ENCODE peak calls at places on chromosomes 6 and 20, in five cellular contexts. One of them, this sample, is unnamed.

GRCh38 chr6:36692861-36693702 is 4.5 kb upstream of the RAB44 start:
- DNase-seq in esophagus squamous epithelium: no peak
- DNase-seq in H9: no peak
- DNase-seq in HTR-8/SVneo: no peak
- DNase-seq in CD4-positive, CD25-positive, alpha-beta regulatory T cell: no peak
- DNase-seq in this sample: peak; percentile 71

GRCh38 chr6:143007626-143008025 is 53.1 kb upstream of the AIG1 start:
- DNase-seq in CD4-positive, CD25-positive, alpha-beta regulatory T cell: no peak
- DNase-seq in esophagus squamous epithelium: no peak
- DNase-seq in HTR-8/SVneo: no peak
- DNase-seq in H9: no peak
- DNase-seq in this sample: no peak

GRCh38 chr6:154614101-154614500 is 103.6 kb upstream of the CNKSR3 start:
- DNase-seq in esophagus squamous epithelium: no peak
- DNase-seq in H9: no peak
- DNase-seq in HTR-8/SVneo: no peak
- DNase-seq in CD4-positive, CD25-positive, alpha-beta regulatory T cell: no peak
- DNase-seq in this sample: no peak

GRCh38 chr6:75117701-75118100 is 88.2 kb downstream of the COL12A1 start:
- DNase-seq in H9: no peak
- DNase-seq in esophagus squamous epithelium: no peak
- DNase-seq in CD4-positive, CD25-positive, alpha-beta regulatory T cell: no peak
- DNase-seq in HTR-8/SVneo: no peak
- DNase-seq in this sample: no peak

GRCh38 chr6:169189686-169190085 is 64.0 kb downstream of the THBS2 start:
- DNase-seq in H9: no peak
- DNase-seq in CD4-positive, CD25-positive, alpha-beta regulatory T cell: no peak
- DNase-seq in esophagus squamous epithelium: no peak
- DNase-seq in HTR-8/SVneo: no peak
- DNase-seq in this sample: no peak

GRCh38 chr6:43833996-43834390 is 64.0 kb downstream of the VEGFA start:
- DNase-seq in CD4-positive, CD25-positive, alpha-beta regulatory T cell: no peak
- DNase-seq in esophagus squamous epithelium: no peak
- DNase-seq in H9: no peak
- DNase-seq in HTR-8/SVneo: no peak
- DNase-seq in this sample: no peak

GRCh38 chr6:47083586-47084047 is 41.5 kb upstream of the ADGRF1 start:
- DNase-seq in CD4-positive, CD25-positive, alpha-beta regulatory T cell: no peak
- DNase-seq in esophagus squamous epithelium: no peak
- DNase-seq in H9: no peak
- DNase-seq in HTR-8/SVneo: peak; percentile 32
- DNase-seq in this sample: peak; percentile 98

GRCh38 chr20:45970646-45971424 is 1.2 kb downstream of the ZNF335 start:
- DNase-seq in esophagus squamous epithelium: no peak
- DNase-seq in H9: peak; percentile 29
- DNase-seq in HTR-8/SVneo: no peak
- DNase-seq in CD4-positive, CD25-positive, alpha-beta regulatory T cell: peak; percentile 22
- DNase-seq in this sample: no peak

GRCh38 chr6:118986312-118986711 is 51.4 kb upstream of the MCM9 start:
- DNase-seq in H9: no peak
- DNase-seq in CD4-positive, CD25-positive, alpha-beta regulatory T cell: no peak
- DNase-seq in HTR-8/SVneo: no peak
- DNase-seq in esophagus squamous epithelium: no peak
- DNase-seq in this sample: no peak

GRCh38 chr20:16491277-16491912 is 81.9 kb downstream of the KIF16B start:
- DNase-seq in esophagus squamous epithelium: no peak
- DNase-seq in H9: no peak
- DNase-seq in HTR-8/SVneo: no peak
- DNase-seq in CD4-positive, CD25-positive, alpha-beta regulatory T cell: no peak
- DNase-seq in this sample: no peak

GRCh38 chr6:47671777-47672176 is 26.6 kb upstream of the ADGRF4 start:
- DNase-seq in H9: no peak
- DNase-seq in CD4-positive, CD25-positive, alpha-beta regulatory T cell: no peak
- DNase-seq in esophagus squamous epithelium: no peak
- DNase-seq in HTR-8/SVneo: no peak
- DNase-seq in this sample: no peak

GRCh38 chr20:46898433-46898832 is 3.8 kb downstream of the EYA2 start:
- DNase-seq in CD4-positive, CD25-positive, alpha-beta regulatory T cell: no peak
- DNase-seq in H9: no peak
- DNase-seq in HTR-8/SVneo: no peak
- DNase-seq in esophagus squamous epithelium: no peak
- DNase-seq in this sample: no peak

GRCh38 chr6:168247456-168248147 is 72.0 kb downstream of the DACT2 start:
- DNase-seq in H9: no peak
- DNase-seq in CD4-positive, CD25-positive, alpha-beta regulatory T cell: no peak
- DNase-seq in esophagus squamous epithelium: no peak
- DNase-seq in HTR-8/SVneo: no peak
- DNase-seq in this sample: no peak

GRCh38 chr6:124679392-124679791 is 282.8 kb upstream of the RNF217 start:
- DNase-seq in H9: no peak
- DNase-seq in esophagus squamous epithelium: no peak
- DNase-seq in CD4-positive, CD25-positive, alpha-beta regulatory T cell: no peak
- DNase-seq in HTR-8/SVneo: peak; percentile 3
- DNase-seq in this sample: no peak

GRCh38 chr6:125076482-125076742 is 77.2 kb upstream of the TPD52L1 start:
- DNase-seq in HTR-8/SVneo: no peak
- DNase-seq in H9: no peak
- DNase-seq in esophagus squamous epithelium: no peak
- DNase-seq in CD4-positive, CD25-positive, alpha-beta regulatory T cell: no peak
- DNase-seq in this sample: no peak

GRCh38 chr20:6966721-6967120 is 199.2 kb downstream of the BMP2 start:
- DNase-seq in HTR-8/SVneo: no peak
- DNase-seq in CD4-positive, CD25-positive, alpha-beta regulatory T cell: no peak
- DNase-seq in H9: no peak
- DNase-seq in esophagus squamous epithelium: no peak
- DNase-seq in this sample: no peak

GRCh38 chr20:50198716-50199115 is 8.1 kb downstream of the CEBPB start:
- DNase-seq in H9: no peak
- DNase-seq in esophagus squamous epithelium: no peak
- DNase-seq in HTR-8/SVneo: no peak
- DNase-seq in CD4-positive, CD25-positive, alpha-beta regulatory T cell: no peak
- DNase-seq in this sample: no peak

GRCh38 chr6:166025149-166025898 is 142.3 kb downstream of the TBXT start:
- DNase-seq in H9: no peak
- DNase-seq in CD4-positive, CD25-positive, alpha-beta regulatory T cell: no peak
- DNase-seq in HTR-8/SVneo: no peak
- DNase-seq in esophagus squamous epithelium: no peak
- DNase-seq in this sample: no peak

GRCh38 chr6:161134550-161135298 is 139.1 kb downstream of the AGPAT4 start:
- DNase-seq in H9: no peak
- DNase-seq in esophagus squamous epithelium: no peak
- DNase-seq in CD4-positive, CD25-positive, alpha-beta regulatory T cell: no peak
- DNase-seq in HTR-8/SVneo: no peak
- DNase-seq in this sample: no peak

GRCh38 chr6:93447874-93448273 is 28.5 kb upstream of the EPHA7 start:
- DNase-seq in H9: no peak
- DNase-seq in HTR-8/SVneo: no peak
- DNase-seq in esophagus squamous epithelium: no peak
- DNase-seq in CD4-positive, CD25-positive, alpha-beta regulatory T cell: no peak
- DNase-seq in this sample: no peak

GRCh38 chr6:149046822-149047246 is 270.7 kb upstream of the TAB2 start:
- DNase-seq in CD4-positive, CD25-positive, alpha-beta regulatory T cell: peak; percentile 61
- DNase-seq in esophagus squamous epithelium: no peak
- DNase-seq in HTR-8/SVneo: no peak
- DNase-seq in H9: no peak
- DNase-seq in this sample: no peak

GRCh38 chr6:133062702-133063319 is 178.3 kb upstream of the EYA4 start:
- DNase-seq in HTR-8/SVneo: no peak
- DNase-seq in esophagus squamous epithelium: no peak
- DNase-seq in H9: no peak
- DNase-seq in CD4-positive, CD25-positive, alpha-beta regulatory T cell: no peak
- DNase-seq in this sample: no peak

GRCh38 chr6:81751388-81752083 is 945 bp downstream of the TENT5A start:
- DNase-seq in H9: peak; percentile 39
- DNase-seq in CD4-positive, CD25-positive, alpha-beta regulatory T cell: peak; percentile 44
- DNase-seq in HTR-8/SVneo: no peak
- DNase-seq in esophagus squamous epithelium: peak; percentile 12
- DNase-seq in this sample: peak; percentile 85

GRCh38 chr20:51136326-51136725 is 113.4 kb upstream of the KCNG1 start:
- DNase-seq in CD4-positive, CD25-positive, alpha-beta regulatory T cell: no peak
- DNase-seq in esophagus squamous epithelium: no peak
- DNase-seq in H9: peak; percentile 4
- DNase-seq in HTR-8/SVneo: no peak
- DNase-seq in this sample: no peak

GRCh38 chr20:49644980-49645565 is 68.6 kb downstream of the B4GALT5 start:
- DNase-seq in CD4-positive, CD25-positive, alpha-beta regulatory T cell: no peak
- DNase-seq in H9: no peak
- DNase-seq in HTR-8/SVneo: no peak
- DNase-seq in esophagus squamous epithelium: no peak
- DNase-seq in this sample: no peak

GRCh38 chr20:7375905-7376304 is 564.4 kb downstream of the HAO1 start:
- DNase-seq in CD4-positive, CD25-positive, alpha-beta regulatory T cell: peak; percentile 16
- DNase-seq in HTR-8/SVneo: no peak
- DNase-seq in esophagus squamous epithelium: no peak
- DNase-seq in H9: no peak
- DNase-seq in this sample: no peak

GRCh38 chr6:13526718-13527668 is 39.6 kb upstream of the GFOD1 start:
- DNase-seq in CD4-positive, CD25-positive, alpha-beta regulatory T cell: peak; percentile 84
- DNase-seq in H9: peak; percentile 30
- DNase-seq in HTR-8/SVneo: no peak
- DNase-seq in esophagus squamous epithelium: no peak
- DNase-seq in this sample: peak; percentile 70

GRCh38 chr20:47992021-47992467 is 206.8 kb upstream of the SULF2 start:
- DNase-seq in CD4-positive, CD25-positive, alpha-beta regulatory T cell: no peak
- DNase-seq in HTR-8/SVneo: no peak
- DNase-seq in H9: peak; percentile 50
- DNase-seq in esophagus squamous epithelium: no peak
- DNase-seq in this sample: no peak

GRCh38 chr20:46558511-46558959 is 8.1 kb upstream of the OCSTAMP start:
- DNase-seq in esophagus squamous epithelium: no peak
- DNase-seq in CD4-positive, CD25-positive, alpha-beta regulatory T cell: no peak
- DNase-seq in H9: no peak
- DNase-seq in HTR-8/SVneo: peak; percentile 85
- DNase-seq in this sample: no peak